ENCODE peak calls at places on chromosome 20, in four cellular contexts. D, H, C and J are unnamed samples.

GRCh38 chr20:50200482-50201104 is 10.0 kb downstream of the CEBPB start:
- DNase-seq in D (no peak), H (no peak), C (no peak), J (no peak)

GRCh38 chr20:56735087-56735642 is 106.1 kb downstream of the TFAP2C start:
- DNase-seq in C (no peak), H (no peak), D (no peak), J (no peak)

GRCh38 chr20:36315545-36316351 is 9.6 kb downstream of the DLGAP4 start:
- DNase-seq in C (peak), D (no peak), H (no peak), J (no peak)

GRCh38 chr20:37207176-37207575 is 27.8 kb upstream of the MROH8 start:
- DNase-seq in H (no peak), D (no peak), C (peak), J (no peak)

GRCh38 chr20:37749620-37750403 is 56.0 kb downstream of the CTNNBL1 start:
- DNase-seq in H (no peak), D (no peak), C (no peak), J (no peak)

GRCh38 chr20:63381781-63382431 is 20.8 kb upstream of the CHRNA4 start:
- DNase-seq in D (no peak), C (no peak), H (peak), J (no peak)

GRCh38 chr20:49575551-49576060 is 7.7 kb upstream of the PTGIS start:
- DNase-seq in H (no peak), D (no peak), C (peak), J (no peak)

GRCh38 chr20:37192137-37192854 is 12.9 kb upstream of the MROH8 start:
- DNase-seq in C (peak), D (peak), H (peak), J (peak)

GRCh38 chr20:33262658-33263065 is 20.4 kb upstream of the BPIFB1 start:
- DNase-seq in C (no peak), H (no peak), D (peak), J (no peak)

GRCh38 chr20:37680420-37680819 is 13.4 kb upstream of the CTNNBL1 start:
- DNase-seq in H (no peak), C (no peak), D (no peak), J (no peak)

GRCh38 chr20:3659492-3660261 is 3.5 kb downstream of the GFRA4 start:
- DNase-seq in H (no peak), C (peak), D (peak), J (no peak)

GRCh38 chr20:36208257-36208656 is 28.0 kb upstream of the AAR2 start:
- DNase-seq in D (no peak), C (no peak), H (no peak), J (no peak)

GRCh38 chr20:61933951-61934715 is 131.5 kb downstream of the TAF4 start:
- DNase-seq in D (no peak), C (peak), H (no peak), J (no peak)

GRCh38 chr20:43331911-43332310 is 125.8 kb upstream of the SRSF6 start:
- DNase-seq in C (no peak), D (no peak), H (no peak), J (no peak)

GRCh38 chr20:50141811-50142561 is 11.5 kb downstream of the PEDS1 start:
- DNase-seq in H (no peak), D (no peak), C (no peak), J (no peak)

GRCh38 chr20:34537651-34538050 is 20.9 kb upstream of the MAP1LC3A start:
- DNase-seq in C (peak), D (no peak), H (no peak), J (no peak)

GRCh38 chr20:47561175-47561574 is 59.5 kb downstream of the NCOA3 start:
- DNase-seq in H (no peak), D (no peak), C (no peak), J (no peak)

GRCh38 chr20:2304180-2304579 is 8.4 kb downstream of the TGM3 start:
- DNase-seq in D (no peak), C (peak), H (no peak), J (no peak)

GRCh38 chr20:37384683-37385174 is 38.8 kb downstream of the SRC start:
- DNase-seq in H (peak), C (peak), D (peak), J (peak)

GRCh38 chr20:38021373-38021772 is 11.9 kb downstream of the TTI1 start:
- DNase-seq in C (no peak), D (no peak), H (no peak), J (no peak)

GRCh38 chr20:8334641-8335040 is 202.6 kb downstream of the PLCB1 start:
- DNase-seq in C (no peak), D (no peak), H (no peak), J (no peak)

GRCh38 chr20:33732166-33732970 is 572 bp downstream of the ZNF341 start:
- DNase-seq in D (no peak), H (no peak), C (peak), J (no peak)